ENCODE peak calls at places on chromosomes 4 and X, in six cellular contexts. One of them, this sample, is unnamed.

GRCh38 chr4:152462047-152462446 is 73.8 kb downstream of the FBXW7 start:
- DNase-seq in mesendoderm: no peak
- DNase-seq in IMR-90: no peak
- DNase-seq in neuronal stem cell: no peak
- DNase-seq in H9: no peak
- DNase-seq in mesenchymal stem cell: no peak
- DNase-seq in this sample: no peak

GRCh38 chrX:16653424-16653823 is 3.5 kb downstream of the S100G start:
- DNase-seq in IMR-90: no peak
- DNase-seq in neuronal stem cell: no peak
- DNase-seq in H9: no peak
- DNase-seq in mesenchymal stem cell: no peak
- DNase-seq in mesendoderm: no peak
- DNase-seq in this sample: no peak

GRCh38 chr4:119025916-119026661 is 109.5 kb upstream of the MYOZ2 start:
- DNase-seq in mesendoderm: no peak
- DNase-seq in neuronal stem cell: no peak
- DNase-seq in mesenchymal stem cell: peak; percentile 92
- DNase-seq in H9: no peak
- DNase-seq in IMR-90: peak; percentile 93
- DNase-seq in this sample: no peak

GRCh38 chrX:115949900-115950822 is 220.4 kb upstream of the AGTR2 start:
- DNase-seq in mesenchymal stem cell: no peak
- DNase-seq in mesendoderm: peak; percentile 63
- DNase-seq in IMR-90: no peak
- DNase-seq in neuronal stem cell: no peak
- DNase-seq in H9: peak; percentile 69
- DNase-seq in this sample: no peak

GRCh38 chr4:2263701-2264321 is 1.9 kb upstream of the MXD4 start:
- DNase-seq in H9: no peak
- DNase-seq in mesendoderm: no peak
- DNase-seq in IMR-90: no peak
- DNase-seq in neuronal stem cell: no peak
- DNase-seq in mesenchymal stem cell: no peak
- DNase-seq in this sample: no peak

GRCh38 chr4:158195297-158195696 is 15.0 kb upstream of the TMEM144 start:
- DNase-seq in mesenchymal stem cell: no peak
- DNase-seq in neuronal stem cell: no peak
- DNase-seq in IMR-90: no peak
- DNase-seq in H9: no peak
- DNase-seq in mesendoderm: no peak
- DNase-seq in this sample: no peak

GRCh38 chr4:77021614-77022089 is 54.1 kb downstream of the CCNI start:
- DNase-seq in IMR-90: peak; percentile 90
- DNase-seq in mesenchymal stem cell: peak; percentile 77
- DNase-seq in mesendoderm: peak; percentile 79
- DNase-seq in H9: no peak
- DNase-seq in neuronal stem cell: no peak
- DNase-seq in this sample: no peak

GRCh38 chr4:17094811-17095210 is 196.4 kb upstream of the LDB2 start:
- DNase-seq in IMR-90: peak; percentile 26
- DNase-seq in mesenchymal stem cell: no peak
- DNase-seq in neuronal stem cell: no peak
- DNase-seq in H9: no peak
- DNase-seq in mesendoderm: no peak
- DNase-seq in this sample: no peak

GRCh38 chrX:38654302-38654701 is 93.0 kb downstream of the TSPAN7 start:
- DNase-seq in mesendoderm: peak; percentile 50
- DNase-seq in H9: no peak
- DNase-seq in IMR-90: peak; percentile 14
- DNase-seq in neuronal stem cell: no peak
- DNase-seq in mesenchymal stem cell: peak; percentile 23
- DNase-seq in this sample: no peak

GRCh38 chrX:75746891-75747639 is 38.0 kb downstream of the MAGEE2 start:
- DNase-seq in mesendoderm: peak; percentile 53
- DNase-seq in H9: peak; percentile 35
- DNase-seq in neuronal stem cell: no peak
- DNase-seq in mesenchymal stem cell: peak; percentile 8
- DNase-seq in IMR-90: no peak
- DNase-seq in this sample: no peak

GRCh38 chr4:33961751-33962150 is 2282.6 kb downstream of the ARAP2 start:
- DNase-seq in mesenchymal stem cell: no peak
- DNase-seq in mesendoderm: no peak
- DNase-seq in neuronal stem cell: no peak
- DNase-seq in H9: no peak
- DNase-seq in IMR-90: peak; percentile 1
- DNase-seq in this sample: no peak

GRCh38 chrX:85922821-85923220 is 124.5 kb downstream of the CHM start:
- DNase-seq in H9: no peak
- DNase-seq in mesenchymal stem cell: peak; percentile 49
- DNase-seq in mesendoderm: no peak
- DNase-seq in IMR-90: peak; percentile 91
- DNase-seq in neuronal stem cell: no peak
- DNase-seq in this sample: no peak

GRCh38 chrX:11740794-11741193 is 17.2 kb upstream of the MSL3 start:
- DNase-seq in IMR-90: no peak
- DNase-seq in mesendoderm: no peak
- DNase-seq in neuronal stem cell: no peak
- DNase-seq in mesenchymal stem cell: no peak
- DNase-seq in H9: no peak
- DNase-seq in this sample: no peak

GRCh38 chrX:3522016-3522690 is 175.7 kb upstream of the MXRA5 start:
- DNase-seq in mesenchymal stem cell: peak; percentile 20
- DNase-seq in mesendoderm: no peak
- DNase-seq in IMR-90: peak; percentile 82
- DNase-seq in H9: no peak
- DNase-seq in neuronal stem cell: no peak
- DNase-seq in this sample: no peak

GRCh38 chrX:44344194-44344593 is 722 bp upstream of the EFHC2 start:
- DNase-seq in H9: peak; percentile 29
- DNase-seq in IMR-90: no peak
- DNase-seq in mesendoderm: peak; percentile 9
- DNase-seq in mesenchymal stem cell: no peak
- DNase-seq in neuronal stem cell: no peak
- DNase-seq in this sample: no peak

GRCh38 chr4:168019019-168019651 is 73.2 kb upstream of the ANXA10 start:
- DNase-seq in neuronal stem cell: no peak
- DNase-seq in mesendoderm: no peak
- DNase-seq in H9: no peak
- DNase-seq in IMR-90: peak; percentile 61
- DNase-seq in mesenchymal stem cell: no peak
- DNase-seq in this sample: no peak

GRCh38 chrX:150198776-150199175 is 164.3 kb upstream of the MAMLD1 start:
- DNase-seq in H9: no peak
- DNase-seq in IMR-90: no peak
- DNase-seq in mesenchymal stem cell: no peak
- DNase-seq in neuronal stem cell: no peak
- DNase-seq in mesendoderm: no peak
- DNase-seq in this sample: no peak

GRCh38 chrX:130053236-130053635 is 57.1 kb downstream of the ELF4 start:
- DNase-seq in IMR-90: no peak
- DNase-seq in neuronal stem cell: no peak
- DNase-seq in mesenchymal stem cell: no peak
- DNase-seq in H9: no peak
- DNase-seq in mesendoderm: no peak
- DNase-seq in this sample: no peak

GRCh38 chrX:130048686-130049222 is 61.5 kb downstream of the ELF4 start:
- DNase-seq in neuronal stem cell: no peak
- DNase-seq in mesenchymal stem cell: no peak
- DNase-seq in H9: no peak
- DNase-seq in mesendoderm: no peak
- DNase-seq in IMR-90: no peak
- DNase-seq in this sample: no peak

GRCh38 chrX:130055103-130055502 is 55.2 kb downstream of the ELF4 start:
- DNase-seq in mesendoderm: peak; percentile 77
- DNase-seq in IMR-90: peak; percentile 69
- DNase-seq in H9: no peak
- DNase-seq in neuronal stem cell: no peak
- DNase-seq in mesenchymal stem cell: peak; percentile 33
- DNase-seq in this sample: no peak

GRCh38 chrX:130049821-130050220 is 60.5 kb downstream of the ELF4 start:
- DNase-seq in H9: no peak
- DNase-seq in neuronal stem cell: no peak
- DNase-seq in mesendoderm: no peak
- DNase-seq in IMR-90: no peak
- DNase-seq in mesenchymal stem cell: no peak
- DNase-seq in this sample: no peak

DNA sequence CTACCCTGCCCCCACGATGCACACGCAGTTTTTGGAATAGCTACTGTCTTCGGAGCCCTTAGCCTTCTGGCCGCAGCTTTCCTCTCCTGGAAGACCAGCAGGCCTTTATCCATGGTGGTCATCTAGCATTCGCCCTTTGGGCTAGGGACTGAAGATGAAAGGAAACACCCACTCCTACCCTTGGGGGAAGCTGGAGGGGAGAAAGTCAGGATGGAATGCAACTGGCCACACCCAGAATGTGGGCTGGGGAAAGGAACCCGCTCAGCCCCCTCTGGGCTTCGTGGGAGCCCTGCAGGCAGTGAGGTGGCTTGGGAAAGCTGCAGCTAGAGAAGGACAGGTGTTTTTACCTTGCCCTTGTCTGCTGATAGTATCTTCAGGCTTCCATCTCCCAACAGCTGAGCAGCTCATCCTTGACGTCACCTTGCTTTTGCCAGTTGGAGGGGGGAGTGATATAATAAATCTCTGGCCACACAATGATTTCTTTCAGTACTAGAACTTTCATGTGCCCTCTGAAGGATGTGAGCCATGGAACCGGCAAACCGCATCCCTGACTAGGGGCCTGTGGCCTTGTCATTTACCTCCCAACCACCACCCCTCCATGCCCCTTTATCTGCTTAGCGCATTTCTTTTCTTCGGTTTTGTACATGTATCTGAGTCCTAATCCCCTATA is 59.0 kb downstream of the ELF4 start:
- DNase-seq in IMR-90: no peak
- DNase-seq in neuronal stem cell: no peak
- DNase-seq in mesendoderm: no peak
- DNase-seq in mesenchymal stem cell: no peak
- DNase-seq in H9: no peak
- DNase-seq in this sample: no peak
- H2BK15ac ChIP-seq in IMR-90: no peak overlapping the region
- H2BK15ac ChIP-seq in neuronal stem cell: no peak overlapping the region
- H2BK15ac ChIP-seq in mesendoderm: no peak overlapping the region
- H2BK15ac ChIP-seq in mesenchymal stem cell: no peak overlapping the region
- H2BK15ac ChIP-seq in H9: no peak overlapping the region
- H2BK15ac ChIP-seq in this sample: no peak overlapping the region

DNA sequence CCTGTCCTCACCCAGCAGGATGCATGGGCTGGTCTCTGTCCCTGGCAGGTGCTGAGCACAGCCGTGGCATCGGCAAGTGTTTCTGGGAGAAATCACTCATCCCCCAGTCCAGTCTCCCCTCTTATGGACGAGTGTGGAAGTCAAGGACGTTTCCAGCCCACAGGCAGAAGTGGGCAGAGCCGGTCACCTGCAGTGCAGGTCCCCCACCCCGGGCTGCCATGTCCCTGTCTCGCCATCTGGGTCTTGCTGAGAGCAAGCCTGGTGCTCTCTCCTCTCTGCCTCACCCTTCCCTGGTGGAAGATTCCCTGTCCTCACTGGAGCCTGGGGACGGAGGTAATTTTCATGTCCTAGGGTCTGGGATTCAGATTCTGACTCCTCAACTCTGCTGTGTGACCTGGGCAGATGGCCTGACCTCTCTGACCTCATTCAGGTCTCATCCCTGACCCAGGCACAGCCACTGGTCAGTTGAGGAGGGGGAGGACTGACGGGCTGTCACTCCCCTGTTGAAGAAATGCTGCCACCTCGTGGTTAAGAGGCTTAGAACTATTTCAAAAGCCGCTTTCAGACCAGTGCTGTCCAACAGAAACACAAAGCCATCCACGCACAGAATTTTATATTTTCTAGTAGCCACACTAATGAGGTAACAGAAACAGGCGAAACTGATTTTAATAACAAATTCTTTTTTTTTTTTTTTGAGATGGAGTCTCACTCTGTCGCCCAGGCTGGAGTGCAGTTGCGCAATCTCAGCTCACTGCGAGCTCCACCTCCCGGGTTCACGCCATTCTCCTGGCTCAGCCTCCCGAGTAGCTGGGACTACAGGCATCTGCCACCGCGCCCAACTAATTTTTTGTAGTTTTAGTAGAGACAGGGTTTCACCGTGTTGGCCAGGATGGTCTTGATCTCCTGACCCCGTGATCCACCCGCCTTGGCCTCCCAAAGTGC is 1.8 kb downstream of the CPZ start:
- DNase-seq in H9: peak; percentile 74
- DNase-seq in mesenchymal stem cell: peak; percentile 77
- DNase-seq in IMR-90: peak; percentile 72
- DNase-seq in mesendoderm: peak; percentile 90
- DNase-seq in neuronal stem cell: peak; percentile 72
- DNase-seq in this sample: peak; percentile 77
- H2BK15ac ChIP-seq in H9: no peak overlapping the region
- H2BK15ac ChIP-seq in mesenchymal stem cell: no peak overlapping the region
- H2BK15ac ChIP-seq in IMR-90: no peak overlapping the region
- H2BK15ac ChIP-seq in mesendoderm: no peak overlapping the region
- H2BK15ac ChIP-seq in neuronal stem cell: no peak overlapping the region
- H2BK15ac ChIP-seq in this sample: peak overlapping the region; percentile 65

DNA sequence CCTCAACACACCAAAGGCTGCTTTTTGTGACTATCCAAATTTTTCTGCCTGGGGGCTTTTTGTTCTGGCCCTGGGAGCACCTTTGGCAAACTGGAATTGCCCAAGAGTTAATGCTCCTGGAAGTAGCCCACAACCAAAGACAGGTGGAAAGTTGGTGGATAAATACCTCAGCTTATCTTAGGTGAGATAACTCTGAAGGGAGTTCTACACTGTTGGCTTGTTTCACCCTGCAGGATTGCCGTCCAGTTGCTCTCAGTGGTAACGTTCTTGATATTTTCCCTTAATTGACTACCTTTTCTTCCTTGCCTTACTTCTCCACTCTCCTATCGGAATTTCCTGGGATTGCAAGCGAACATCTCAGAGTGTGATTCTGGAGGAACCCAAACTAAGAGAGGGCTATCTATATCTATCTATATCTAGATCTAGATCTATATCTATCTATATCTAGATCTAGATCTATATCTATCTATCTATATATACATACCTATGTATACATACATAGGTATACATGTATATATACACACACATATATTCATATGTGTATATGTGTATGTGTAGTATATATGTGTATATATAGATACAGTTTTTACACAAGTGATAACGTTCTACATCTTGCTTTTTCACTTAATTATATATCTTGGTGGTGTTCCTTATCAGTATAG is 82.6 kb upstream of the DHX15 start:
- DNase-seq in mesenchymal stem cell: no peak
- DNase-seq in IMR-90: no peak
- DNase-seq in neuronal stem cell: no peak
- DNase-seq in mesendoderm: no peak
- DNase-seq in H9: no peak
- DNase-seq in this sample: no peak
- H2BK15ac ChIP-seq in mesenchymal stem cell: no peak overlapping the region
- H2BK15ac ChIP-seq in IMR-90: no peak overlapping the region
- H2BK15ac ChIP-seq in neuronal stem cell: no peak overlapping the region
- H2BK15ac ChIP-seq in mesendoderm: no peak overlapping the region
- H2BK15ac ChIP-seq in H9: no peak overlapping the region
- H2BK15ac ChIP-seq in this sample: no peak overlapping the region

GRCh38 chrX:40230646-40231045 is 132.9 kb upstream of the BCOR start:
- DNase-seq in neuronal stem cell: no peak
- DNase-seq in IMR-90: no peak
- DNase-seq in mesenchymal stem cell: no peak
- DNase-seq in H9: no peak
- DNase-seq in mesendoderm: no peak
- DNase-seq in this sample: no peak

GRCh38 chrX:40224658-40225057 is 126.9 kb upstream of the BCOR start:
- DNase-seq in H9: no peak
- DNase-seq in mesenchymal stem cell: no peak
- DNase-seq in mesendoderm: no peak
- DNase-seq in IMR-90: no peak
- DNase-seq in neuronal stem cell: no peak
- DNase-seq in this sample: no peak

GRCh38 chrX:40227111-40227510 is 129.4 kb upstream of the BCOR start:
- DNase-seq in neuronal stem cell: no peak
- DNase-seq in H9: no peak
- DNase-seq in IMR-90: no peak
- DNase-seq in mesendoderm: no peak
- DNase-seq in mesenchymal stem cell: no peak
- DNase-seq in this sample: no peak
- H2BK15ac ChIP-seq in neuronal stem cell: no peak overlapping the region
- H2BK15ac ChIP-seq in H9: no peak overlapping the region
- H2BK15ac ChIP-seq in IMR-90: no peak overlapping the region
- H2BK15ac ChIP-seq in mesendoderm: no peak overlapping the region
- H2BK15ac ChIP-seq in mesenchymal stem cell: no peak overlapping the region
- H2BK15ac ChIP-seq in this sample: no peak overlapping the region

This sample was measured in H1.